ENCODE peak calls at places on chromosomes 1 and 21, in ten cellular contexts. One of them, this sample, is unnamed.

GRCh38 chr1:117591248-117591647 is 14.6 kb upstream of the TENT5C start:
- DNase-seq in neuronal stem cell: no peak
- DNase-seq in Panc1: no peak
- DNase-seq in head of caudate nucleus: no peak
- DNase-seq in MM.1S: no peak
- DNase-seq in NCI-H1694 treated with DMSO at 0.1 percent for 48 hours: no peak
- DNase-seq in NCI-H2029 treated with DMSO at 0.1 percent for 48 hours: no peak
- DNase-seq in NCI-H2081 treated with DMSO at 0.1 percent for 48 hours: no peak
- DNase-seq in breast epithelium: no peak
- DNase-seq in HTR-8/SVneo: no peak
- DNase-seq in this sample: no peak

GRCh38 chr1:191671236-191671635 is 487.0 kb upstream of the RGS18 start:
- DNase-seq in neuronal stem cell: no peak
- DNase-seq in Panc1: no peak
- DNase-seq in head of caudate nucleus: no peak
- DNase-seq in MM.1S: no peak
- DNase-seq in NCI-H1694 treated with DMSO at 0.1 percent for 48 hours: no peak
- DNase-seq in NCI-H2029 treated with DMSO at 0.1 percent for 48 hours: no peak
- DNase-seq in NCI-H2081 treated with DMSO at 0.1 percent for 48 hours: no peak
- DNase-seq in breast epithelium: no peak
- DNase-seq in HTR-8/SVneo: no peak
- DNase-seq in this sample: no peak

GRCh38 chr1:225987491-225988316 is 11.4 kb downstream of the SDE2 start:
- DNase-seq in neuronal stem cell: no peak
- DNase-seq in Panc1: no peak
- DNase-seq in head of caudate nucleus: no peak
- DNase-seq in MM.1S: peak; percentile 73
- DNase-seq in NCI-H1694 treated with DMSO at 0.1 percent for 48 hours: peak; percentile 80
- DNase-seq in NCI-H2029 treated with DMSO at 0.1 percent for 48 hours: peak; percentile 47
- DNase-seq in NCI-H2081 treated with DMSO at 0.1 percent for 48 hours: peak; percentile 30
- DNase-seq in breast epithelium: no peak
- DNase-seq in HTR-8/SVneo: no peak
- DNase-seq in this sample: no peak

GRCh38 chr1:203268901-203269653 is 36.2 kb upstream of the BTG2 start:
- DNase-seq in neuronal stem cell: peak; percentile 83
- DNase-seq in Panc1: peak; percentile 69
- DNase-seq in head of caudate nucleus: peak; percentile 87
- DNase-seq in MM.1S: peak; percentile 93
- DNase-seq in NCI-H1694 treated with DMSO at 0.1 percent for 48 hours: peak; percentile 84
- DNase-seq in NCI-H2029 treated with DMSO at 0.1 percent for 48 hours: peak; percentile 57
- DNase-seq in NCI-H2081 treated with DMSO at 0.1 percent for 48 hours: peak; percentile 53
- DNase-seq in breast epithelium: no peak
- DNase-seq in HTR-8/SVneo: peak; percentile 87
- DNase-seq in this sample: no peak

GRCh38 chr1:109259674-109260557 is 10.6 kb downstream of the CELSR2 start:
- DNase-seq in neuronal stem cell: peak; percentile 58
- DNase-seq in Panc1: no peak
- DNase-seq in head of caudate nucleus: no peak
- DNase-seq in MM.1S: no peak
- DNase-seq in NCI-H1694 treated with DMSO at 0.1 percent for 48 hours: no peak
- DNase-seq in NCI-H2029 treated with DMSO at 0.1 percent for 48 hours: no peak
- DNase-seq in NCI-H2081 treated with DMSO at 0.1 percent for 48 hours: no peak
- DNase-seq in breast epithelium: no peak
- DNase-seq in HTR-8/SVneo: no peak
- DNase-seq in this sample: no peak

GRCh38 chr21:33403128-33403785 is at the start of gene IFNGR2:
- DNase-seq in neuronal stem cell: peak; percentile 29
- DNase-seq in Panc1: no peak
- DNase-seq in head of caudate nucleus: peak; percentile 66
- DNase-seq in MM.1S: peak; percentile 64
- DNase-seq in NCI-H1694 treated with DMSO at 0.1 percent for 48 hours: no peak
- DNase-seq in NCI-H2029 treated with DMSO at 0.1 percent for 48 hours: no peak
- DNase-seq in NCI-H2081 treated with DMSO at 0.1 percent for 48 hours: no peak
- DNase-seq in breast epithelium: no peak
- DNase-seq in HTR-8/SVneo: no peak
- DNase-seq in this sample: no peak

GRCh38 chr1:162632234-162632666 is at the start of gene DDR2:
- DNase-seq in neuronal stem cell: no peak
- DNase-seq in Panc1: no peak
- DNase-seq in head of caudate nucleus: no peak
- DNase-seq in MM.1S: no peak
- DNase-seq in NCI-H1694 treated with DMSO at 0.1 percent for 48 hours: no peak
- DNase-seq in NCI-H2029 treated with DMSO at 0.1 percent for 48 hours: no peak
- DNase-seq in NCI-H2081 treated with DMSO at 0.1 percent for 48 hours: no peak
- DNase-seq in breast epithelium: peak; percentile 56
- DNase-seq in HTR-8/SVneo: peak; percentile 54
- DNase-seq in this sample: no peak

GRCh38 chr1:3249846-3250501 is 181.0 kb downstream of the PRDM16 start:
- DNase-seq in neuronal stem cell: no peak
- DNase-seq in Panc1: no peak
- DNase-seq in head of caudate nucleus: no peak
- DNase-seq in MM.1S: no peak
- DNase-seq in NCI-H1694 treated with DMSO at 0.1 percent for 48 hours: no peak
- DNase-seq in NCI-H2029 treated with DMSO at 0.1 percent for 48 hours: no peak
- DNase-seq in NCI-H2081 treated with DMSO at 0.1 percent for 48 hours: no peak
- DNase-seq in breast epithelium: no peak
- DNase-seq in HTR-8/SVneo: no peak
- DNase-seq in this sample: no peak

GRCh38 chr1:40141878-40142535 is 19.2 kb upstream of the RLF start:
- DNase-seq in neuronal stem cell: no peak
- DNase-seq in Panc1: no peak
- DNase-seq in head of caudate nucleus: no peak
- DNase-seq in MM.1S: no peak
- DNase-seq in NCI-H1694 treated with DMSO at 0.1 percent for 48 hours: no peak
- DNase-seq in NCI-H2029 treated with DMSO at 0.1 percent for 48 hours: no peak
- DNase-seq in NCI-H2081 treated with DMSO at 0.1 percent for 48 hours: no peak
- DNase-seq in breast epithelium: no peak
- DNase-seq in HTR-8/SVneo: no peak
- DNase-seq in this sample: no peak

GRCh38 chr1:20376880-20377494 is 86.3 kb downstream of the VWA5B1 start:
- DNase-seq in neuronal stem cell: peak; percentile 61
- DNase-seq in Panc1: peak; percentile 28
- DNase-seq in head of caudate nucleus: peak; percentile 88
- DNase-seq in MM.1S: no peak
- DNase-seq in NCI-H1694 treated with DMSO at 0.1 percent for 48 hours: peak; percentile 57
- DNase-seq in NCI-H2029 treated with DMSO at 0.1 percent for 48 hours: peak; percentile 6
- DNase-seq in NCI-H2081 treated with DMSO at 0.1 percent for 48 hours: no peak
- DNase-seq in breast epithelium: no peak
- DNase-seq in HTR-8/SVneo: peak; percentile 54
- DNase-seq in this sample: peak; percentile 44

GRCh38 chr1:110346690-110347089 is 7.5 kb downstream of the RBM15 start:
- DNase-seq in neuronal stem cell: no peak
- DNase-seq in Panc1: no peak
- DNase-seq in head of caudate nucleus: no peak
- DNase-seq in MM.1S: no peak
- DNase-seq in NCI-H1694 treated with DMSO at 0.1 percent for 48 hours: no peak
- DNase-seq in NCI-H2029 treated with DMSO at 0.1 percent for 48 hours: no peak
- DNase-seq in NCI-H2081 treated with DMSO at 0.1 percent for 48 hours: no peak
- DNase-seq in breast epithelium: no peak
- DNase-seq in HTR-8/SVneo: no peak
- DNase-seq in this sample: no peak

GRCh38 chr1:110515896-110516295 is 3.1 kb downstream of the KCNA10 start:
- DNase-seq in neuronal stem cell: no peak
- DNase-seq in Panc1: no peak
- DNase-seq in head of caudate nucleus: no peak
- DNase-seq in MM.1S: no peak
- DNase-seq in NCI-H1694 treated with DMSO at 0.1 percent for 48 hours: no peak
- DNase-seq in NCI-H2029 treated with DMSO at 0.1 percent for 48 hours: no peak
- DNase-seq in NCI-H2081 treated with DMSO at 0.1 percent for 48 hours: no peak
- DNase-seq in breast epithelium: no peak
- DNase-seq in HTR-8/SVneo: no peak
- DNase-seq in this sample: no peak

GRCh38 chr1:36650200-36651065 is 167.7 kb upstream of the CSF3R start:
- DNase-seq in neuronal stem cell: peak; percentile 57
- DNase-seq in Panc1: peak; percentile 45
- DNase-seq in head of caudate nucleus: peak; percentile 90
- DNase-seq in MM.1S: peak; percentile 52
- DNase-seq in NCI-H1694 treated with DMSO at 0.1 percent for 48 hours: peak; percentile 65
- DNase-seq in NCI-H2029 treated with DMSO at 0.1 percent for 48 hours: peak; percentile 95
- DNase-seq in NCI-H2081 treated with DMSO at 0.1 percent for 48 hours: peak; percentile 10
- DNase-seq in breast epithelium: peak; percentile 68
- DNase-seq in HTR-8/SVneo: peak; percentile 40
- DNase-seq in this sample: peak; percentile 63

GRCh38 chr1:200530551-200531261 is 89.8 kb downstream of the KIF14 start:
- DNase-seq in neuronal stem cell: no peak
- DNase-seq in Panc1: no peak
- DNase-seq in head of caudate nucleus: no peak
- DNase-seq in MM.1S: no peak
- DNase-seq in NCI-H1694 treated with DMSO at 0.1 percent for 48 hours: no peak
- DNase-seq in NCI-H2029 treated with DMSO at 0.1 percent for 48 hours: no peak
- DNase-seq in NCI-H2081 treated with DMSO at 0.1 percent for 48 hours: no peak
- DNase-seq in breast epithelium: no peak
- DNase-seq in HTR-8/SVneo: no peak
- DNase-seq in this sample: no peak

GRCh38 chr1:38719880-38720279 is 139.7 kb downstream of the RRAGC start:
- DNase-seq in neuronal stem cell: no peak
- DNase-seq in Panc1: no peak
- DNase-seq in head of caudate nucleus: no peak
- DNase-seq in MM.1S: no peak
- DNase-seq in NCI-H1694 treated with DMSO at 0.1 percent for 48 hours: no peak
- DNase-seq in NCI-H2029 treated with DMSO at 0.1 percent for 48 hours: no peak
- DNase-seq in NCI-H2081 treated with DMSO at 0.1 percent for 48 hours: no peak
- DNase-seq in breast epithelium: no peak
- DNase-seq in HTR-8/SVneo: no peak
- DNase-seq in this sample: no peak

GRCh38 chr1:161440312-161440894 is 64.9 kb upstream of the FCGR2A start:
- DNase-seq in neuronal stem cell: peak; percentile 75
- DNase-seq in Panc1: no peak
- DNase-seq in head of caudate nucleus: peak; percentile 67
- DNase-seq in MM.1S: peak; percentile 86
- DNase-seq in NCI-H1694 treated with DMSO at 0.1 percent for 48 hours: no peak
- DNase-seq in NCI-H2029 treated with DMSO at 0.1 percent for 48 hours: no peak
- DNase-seq in NCI-H2081 treated with DMSO at 0.1 percent for 48 hours: no peak
- DNase-seq in breast epithelium: no peak
- DNase-seq in HTR-8/SVneo: peak; percentile 63
- DNase-seq in this sample: no peak

GRCh38 chr1:24151175-24151533 is 8.2 kb upstream of the IL22RA1 start:
- DNase-seq in neuronal stem cell: peak; percentile 71
- DNase-seq in Panc1: no peak
- DNase-seq in head of caudate nucleus: peak; percentile 81
- DNase-seq in MM.1S: peak; percentile 89
- DNase-seq in NCI-H1694 treated with DMSO at 0.1 percent for 48 hours: no peak
- DNase-seq in NCI-H2029 treated with DMSO at 0.1 percent for 48 hours: no peak
- DNase-seq in NCI-H2081 treated with DMSO at 0.1 percent for 48 hours: no peak
- DNase-seq in breast epithelium: no peak
- DNase-seq in HTR-8/SVneo: no peak
- DNase-seq in this sample: no peak

GRCh38 chr1:167774710-167775109 is 52.9 kb downstream of the MPZL1 start:
- DNase-seq in neuronal stem cell: no peak
- DNase-seq in Panc1: no peak
- DNase-seq in head of caudate nucleus: no peak
- DNase-seq in MM.1S: no peak
- DNase-seq in NCI-H1694 treated with DMSO at 0.1 percent for 48 hours: no peak
- DNase-seq in NCI-H2029 treated with DMSO at 0.1 percent for 48 hours: no peak
- DNase-seq in NCI-H2081 treated with DMSO at 0.1 percent for 48 hours: no peak
- DNase-seq in breast epithelium: no peak
- DNase-seq in HTR-8/SVneo: peak; percentile 15
- DNase-seq in this sample: no peak

GRCh38 chr1:45111239-45111638 is 95.2 kb downstream of the ZSWIM5 start:
- DNase-seq in neuronal stem cell: no peak
- DNase-seq in Panc1: no peak
- DNase-seq in head of caudate nucleus: no peak
- DNase-seq in MM.1S: no peak
- DNase-seq in NCI-H1694 treated with DMSO at 0.1 percent for 48 hours: no peak
- DNase-seq in NCI-H2029 treated with DMSO at 0.1 percent for 48 hours: no peak
- DNase-seq in NCI-H2081 treated with DMSO at 0.1 percent for 48 hours: no peak
- DNase-seq in breast epithelium: no peak
- DNase-seq in HTR-8/SVneo: no peak
- DNase-seq in this sample: no peak

This sample was measured in nucleus accumbens.